ENCODE peak calls at places on chromosomes 11 and 22, in nine cellular contexts. One of them, this sample, is unnamed.

GRCh38 chr22:41822289-41823057 is 10.4 kb upstream of the SREBF2 start:
- DNase-seq in lung: no peak
- DNase-seq in stomach: no peak
- DNase-seq in kidney: no peak
- DNase-seq in GM13977: peak
- DNase-seq in fibroblast of pulmonary artery: peak
- DNase-seq in right lobe of liver: no peak
- DNase-seq in astrocyte of the spinal cord: peak
- DNase-seq in activated CD8-positive, alpha-beta T cell treated with anti-CD3 and anti-CD28 coated beads for 36 hours: peak
- DNase-seq in this sample: peak

GRCh38 chr11:61023086-61024035 is 51.9 kb downstream of the CD6 start:
- DNase-seq in GM13977: no peak
- DNase-seq in right lobe of liver: no peak
- DNase-seq in astrocyte of the spinal cord: no peak
- DNase-seq in fibroblast of pulmonary artery: no peak
- DNase-seq in lung: no peak
- DNase-seq in stomach: peak
- DNase-seq in activated CD8-positive, alpha-beta T cell treated with anti-CD3 and anti-CD28 coated beads for 36 hours: peak
- DNase-seq in kidney: no peak
- DNase-seq in this sample: no peak

GRCh38 chr11:69192282-69192681 is 36.5 kb downstream of the SMIM38 start:
- DNase-seq in stomach: no peak
- DNase-seq in fibroblast of pulmonary artery: no peak
- DNase-seq in lung: no peak
- DNase-seq in astrocyte of the spinal cord: no peak
- DNase-seq in GM13977: no peak
- DNase-seq in kidney: no peak
- DNase-seq in right lobe of liver: no peak
- DNase-seq in activated CD8-positive, alpha-beta T cell treated with anti-CD3 and anti-CD28 coated beads for 36 hours: no peak
- DNase-seq in this sample: no peak

GRCh38 chr11:76617553-76618265 is 52.8 kb downstream of the LRRC32 start:
- DNase-seq in kidney: no peak
- DNase-seq in activated CD8-positive, alpha-beta T cell treated with anti-CD3 and anti-CD28 coated beads for 36 hours: no peak
- DNase-seq in GM13977: no peak
- DNase-seq in lung: no peak
- DNase-seq in fibroblast of pulmonary artery: peak
- DNase-seq in right lobe of liver: peak
- DNase-seq in astrocyte of the spinal cord: peak
- DNase-seq in stomach: no peak
- DNase-seq in this sample: no peak

GRCh38 chr11:95296165-95296564 is 65.2 kb upstream of the SESN3 start:
- DNase-seq in kidney: no peak
- DNase-seq in stomach: peak
- DNase-seq in right lobe of liver: no peak
- DNase-seq in fibroblast of pulmonary artery: no peak
- DNase-seq in lung: peak
- DNase-seq in activated CD8-positive, alpha-beta T cell treated with anti-CD3 and anti-CD28 coated beads for 36 hours: no peak
- DNase-seq in astrocyte of the spinal cord: peak
- DNase-seq in GM13977: no peak
- DNase-seq in this sample: no peak

GRCh38 chr11:120511804-120512726 is 517 bp downstream of the GRIK4 start:
- DNase-seq in kidney: peak
- DNase-seq in lung: no peak
- DNase-seq in fibroblast of pulmonary artery: no peak
- DNase-seq in activated CD8-positive, alpha-beta T cell treated with anti-CD3 and anti-CD28 coated beads for 36 hours: no peak
- DNase-seq in GM13977: peak
- DNase-seq in right lobe of liver: no peak
- DNase-seq in stomach: peak
- DNase-seq in astrocyte of the spinal cord: no peak
- DNase-seq in this sample: no peak

GRCh38 chr11:110710520-110711381 is 1.5 kb downstream of the ARHGAP20 start:
- DNase-seq in astrocyte of the spinal cord: peak
- DNase-seq in activated CD8-positive, alpha-beta T cell treated with anti-CD3 and anti-CD28 coated beads for 36 hours: no peak
- DNase-seq in lung: peak
- DNase-seq in GM13977: no peak
- DNase-seq in fibroblast of pulmonary artery: peak
- DNase-seq in kidney: peak
- DNase-seq in right lobe of liver: peak
- DNase-seq in stomach: peak
- DNase-seq in this sample: peak

GRCh38 chr11:15819679-15820286 is 536.6 kb downstream of the SOX6 start:
- DNase-seq in activated CD8-positive, alpha-beta T cell treated with anti-CD3 and anti-CD28 coated beads for 36 hours: peak
- DNase-seq in right lobe of liver: peak
- DNase-seq in fibroblast of pulmonary artery: peak
- DNase-seq in lung: peak
- DNase-seq in stomach: peak
- DNase-seq in GM13977: peak
- DNase-seq in astrocyte of the spinal cord: peak
- DNase-seq in kidney: peak
- DNase-seq in this sample: peak

GRCh38 chr11:114080219-114080618 is 20.7 kb downstream of the ZBTB16 start:
- DNase-seq in activated CD8-positive, alpha-beta T cell treated with anti-CD3 and anti-CD28 coated beads for 36 hours: no peak
- DNase-seq in kidney: no peak
- DNase-seq in GM13977: no peak
- DNase-seq in right lobe of liver: no peak
- DNase-seq in fibroblast of pulmonary artery: peak
- DNase-seq in lung: no peak
- DNase-seq in stomach: no peak
- DNase-seq in astrocyte of the spinal cord: peak
- DNase-seq in this sample: no peak

GRCh38 chr11:61828629-61829407 is 718 bp downstream of the FADS2 start:
- DNase-seq in fibroblast of pulmonary artery: peak
- DNase-seq in activated CD8-positive, alpha-beta T cell treated with anti-CD3 and anti-CD28 coated beads for 36 hours: peak
- DNase-seq in right lobe of liver: peak
- DNase-seq in astrocyte of the spinal cord: peak
- DNase-seq in lung: peak
- DNase-seq in kidney: peak
- DNase-seq in GM13977: peak
- DNase-seq in stomach: no peak
- DNase-seq in this sample: peak

GRCh38 chr11:33920838-33921613 is 29.1 kb upstream of the LMO2 start:
- DNase-seq in fibroblast of pulmonary artery: no peak
- DNase-seq in right lobe of liver: no peak
- DNase-seq in lung: no peak
- DNase-seq in stomach: no peak
- DNase-seq in GM13977: peak
- DNase-seq in activated CD8-positive, alpha-beta T cell treated with anti-CD3 and anti-CD28 coated beads for 36 hours: peak
- DNase-seq in astrocyte of the spinal cord: peak
- DNase-seq in kidney: no peak
- DNase-seq in this sample: peak

GRCh38 chr11:88297320-88298263 is 39.9 kb downstream of the CTSC start:
- DNase-seq in stomach: no peak
- DNase-seq in fibroblast of pulmonary artery: no peak
- DNase-seq in right lobe of liver: no peak
- DNase-seq in kidney: no peak
- DNase-seq in astrocyte of the spinal cord: no peak
- DNase-seq in lung: no peak
- DNase-seq in activated CD8-positive, alpha-beta T cell treated with anti-CD3 and anti-CD28 coated beads for 36 hours: no peak
- DNase-seq in GM13977: no peak
- DNase-seq in this sample: no peak

GRCh38 chr22:32587449-32587848 is 112.8 kb downstream of the FBXO7 start:
- DNase-seq in stomach: no peak
- DNase-seq in right lobe of liver: no peak
- DNase-seq in astrocyte of the spinal cord: peak
- DNase-seq in activated CD8-positive, alpha-beta T cell treated with anti-CD3 and anti-CD28 coated beads for 36 hours: no peak
- DNase-seq in GM13977: no peak
- DNase-seq in lung: no peak
- DNase-seq in kidney: no peak
- DNase-seq in fibroblast of pulmonary artery: peak
- DNase-seq in this sample: no peak

GRCh38 chr11:61295596-61295926 is 445 bp upstream of the VWCE start:
- DNase-seq in right lobe of liver: peak
- DNase-seq in activated CD8-positive, alpha-beta T cell treated with anti-CD3 and anti-CD28 coated beads for 36 hours: no peak
- DNase-seq in stomach: peak
- DNase-seq in astrocyte of the spinal cord: no peak
- DNase-seq in lung: no peak
- DNase-seq in GM13977: no peak
- DNase-seq in kidney: no peak
- DNase-seq in fibroblast of pulmonary artery: no peak
- DNase-seq in this sample: peak

GRCh38 chr22:36395061-36395849 is 7.5 kb upstream of the MYH9 start:
- DNase-seq in right lobe of liver: no peak
- DNase-seq in stomach: peak
- DNase-seq in astrocyte of the spinal cord: no peak
- DNase-seq in fibroblast of pulmonary artery: no peak
- DNase-seq in kidney: no peak
- DNase-seq in lung: no peak
- DNase-seq in GM13977: no peak
- DNase-seq in activated CD8-positive, alpha-beta T cell treated with anti-CD3 and anti-CD28 coated beads for 36 hours: no peak
- DNase-seq in this sample: no peak

GRCh38 chr11:69442012-69442806 is 39.3 kb upstream of the LINC01488 start:
- DNase-seq in stomach: no peak
- DNase-seq in fibroblast of pulmonary artery: no peak
- DNase-seq in activated CD8-positive, alpha-beta T cell treated with anti-CD3 and anti-CD28 coated beads for 36 hours: peak
- DNase-seq in astrocyte of the spinal cord: peak
- DNase-seq in kidney: peak
- DNase-seq in lung: no peak
- DNase-seq in right lobe of liver: no peak
- DNase-seq in GM13977: no peak
- DNase-seq in this sample: no peak

GRCh38 chr22:39123811-39124668 is 27.0 kb downstream of the APOBEC3H start:
- DNase-seq in stomach: no peak
- DNase-seq in activated CD8-positive, alpha-beta T cell treated with anti-CD3 and anti-CD28 coated beads for 36 hours: no peak
- DNase-seq in fibroblast of pulmonary artery: no peak
- DNase-seq in kidney: no peak
- DNase-seq in right lobe of liver: no peak
- DNase-seq in GM13977: peak
- DNase-seq in astrocyte of the spinal cord: no peak
- DNase-seq in lung: no peak
- DNase-seq in this sample: peak

GRCh38 chr11:86802601-86803051 is 2.3 kb downstream of the PRSS23 start:
- DNase-seq in lung: no peak
- DNase-seq in astrocyte of the spinal cord: peak
- DNase-seq in activated CD8-positive, alpha-beta T cell treated with anti-CD3 and anti-CD28 coated beads for 36 hours: peak
- DNase-seq in right lobe of liver: no peak
- DNase-seq in stomach: no peak
- DNase-seq in fibroblast of pulmonary artery: peak
- DNase-seq in GM13977: no peak
- DNase-seq in kidney: no peak
- DNase-seq in this sample: no peak

GRCh38 chr11:68665471-68665870 is 18.9 kb upstream of the GAL start:
- DNase-seq in fibroblast of pulmonary artery: no peak
- DNase-seq in right lobe of liver: no peak
- DNase-seq in GM13977: no peak
- DNase-seq in lung: no peak
- DNase-seq in astrocyte of the spinal cord: no peak
- DNase-seq in stomach: no peak
- DNase-seq in activated CD8-positive, alpha-beta T cell treated with anti-CD3 and anti-CD28 coated beads for 36 hours: no peak
- DNase-seq in kidney: peak
- DNase-seq in this sample: no peak

DNA sequence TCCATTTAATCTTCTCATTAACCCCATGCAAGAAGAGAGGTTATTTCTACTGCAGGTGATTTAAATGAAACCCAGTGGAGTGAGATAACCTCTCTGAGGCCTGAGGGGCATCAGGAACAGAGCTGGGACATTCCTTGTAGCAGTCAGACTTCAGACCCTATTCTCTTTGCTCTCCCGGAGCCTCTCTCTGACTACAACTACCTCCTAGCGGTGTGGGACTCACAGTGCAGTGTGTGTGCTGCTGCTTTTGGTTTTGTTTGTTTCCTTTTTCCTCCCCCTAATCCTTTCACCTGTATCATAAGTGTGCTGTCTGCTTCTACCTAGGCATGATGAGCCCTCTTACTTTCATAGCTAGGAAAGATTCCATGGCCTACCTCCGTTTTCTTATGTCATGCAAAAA is 769.6 kb downstream of the NTM start:
- DNase-seq in astrocyte of the spinal cord: no peak
- DNase-seq in kidney: no peak
- DNase-seq in lung: no peak
- DNase-seq in fibroblast of pulmonary artery: no peak
- DNase-seq in activated CD8-positive, alpha-beta T cell treated with anti-CD3 and anti-CD28 coated beads for 36 hours: no peak
- DNase-seq in right lobe of liver: no peak
- DNase-seq in stomach: no peak
- DNase-seq in GM13977: no peak
- DNase-seq in this sample: no peak
- TF ChIP-seq CTCF in astrocyte of the spinal cord: no peak
- TF ChIP-seq CTCF in kidney: no peak
- TF ChIP-seq CTCF in lung: no peak
- TF ChIP-seq CTCF in fibroblast of pulmonary artery: peak
- TF ChIP-seq CTCF in activated CD8-positive, alpha-beta T cell treated with anti-CD3 and anti-CD28 coated beads for 36 hours: no peak
- TF ChIP-seq CTCF in right lobe of liver: no peak
- TF ChIP-seq CTCF in stomach: no peak
- TF ChIP-seq CTCF in GM13977: no peak
- TF ChIP-seq CTCF in this sample: no peak

GRCh38 chr11:92859290-92859689 is 110.2 kb upstream of the MTNR1B start:
- DNase-seq in activated CD8-positive, alpha-beta T cell treated with anti-CD3 and anti-CD28 coated beads for 36 hours: no peak
- DNase-seq in fibroblast of pulmonary artery: no peak
- DNase-seq in kidney: no peak
- DNase-seq in lung: no peak
- DNase-seq in GM13977: no peak
- DNase-seq in stomach: no peak
- DNase-seq in astrocyte of the spinal cord: no peak
- DNase-seq in right lobe of liver: no peak
- DNase-seq in this sample: no peak

GRCh38 chr11:92866679-92867282 is 102.7 kb upstream of the MTNR1B start:
- DNase-seq in activated CD8-positive, alpha-beta T cell treated with anti-CD3 and anti-CD28 coated beads for 36 hours: no peak
- DNase-seq in astrocyte of the spinal cord: no peak
- DNase-seq in kidney: peak
- DNase-seq in right lobe of liver: no peak
- DNase-seq in stomach: no peak
- DNase-seq in GM13977: no peak
- DNase-seq in lung: no peak
- DNase-seq in fibroblast of pulmonary artery: no peak
- DNase-seq in this sample: no peak

GRCh38 chr11:92865352-92865751 is 104.1 kb upstream of the MTNR1B start:
- DNase-seq in astrocyte of the spinal cord: peak
- DNase-seq in right lobe of liver: no peak
- DNase-seq in activated CD8-positive, alpha-beta T cell treated with anti-CD3 and anti-CD28 coated beads for 36 hours: no peak
- DNase-seq in stomach: no peak
- DNase-seq in lung: no peak
- DNase-seq in kidney: no peak
- DNase-seq in GM13977: no peak
- DNase-seq in fibroblast of pulmonary artery: peak
- DNase-seq in this sample: no peak

GRCh38 chr11:92861641-92862040 is 107.8 kb upstream of the MTNR1B start:
- DNase-seq in activated CD8-positive, alpha-beta T cell treated with anti-CD3 and anti-CD28 coated beads for 36 hours: no peak
- DNase-seq in fibroblast of pulmonary artery: no peak
- DNase-seq in kidney: no peak
- DNase-seq in astrocyte of the spinal cord: no peak
- DNase-seq in lung: no peak
- DNase-seq in stomach: no peak
- DNase-seq in GM13977: no peak
- DNase-seq in right lobe of liver: no peak
- DNase-seq in this sample: no peak
- TF ChIP-seq CTCF in activated CD8-positive, alpha-beta T cell treated with anti-CD3 and anti-CD28 coated beads for 36 hours: no peak
- TF ChIP-seq CTCF in fibroblast of pulmonary artery: no peak
- TF ChIP-seq CTCF in kidney: no peak
- TF ChIP-seq CTCF in astrocyte of the spinal cord: peak
- TF ChIP-seq CTCF in lung: no peak
- TF ChIP-seq CTCF in stomach: no peak
- TF ChIP-seq CTCF in GM13977: no peak
- TF ChIP-seq CTCF in right lobe of liver: no peak
- TF ChIP-seq CTCF in this sample: no peak

GRCh38 chr11:121615506-121615905 is 162.7 kb upstream of the SORL1-AS1 start:
- DNase-seq in fibroblast of pulmonary artery: peak
- DNase-seq in GM13977: no peak
- DNase-seq in astrocyte of the spinal cord: peak
- DNase-seq in kidney: no peak
- DNase-seq in stomach: no peak
- DNase-seq in lung: no peak
- DNase-seq in activated CD8-positive, alpha-beta T cell treated with anti-CD3 and anti-CD28 coated beads for 36 hours: no peak
- DNase-seq in right lobe of liver: no peak
- DNase-seq in this sample: no peak
- TF ChIP-seq CTCF in fibroblast of pulmonary artery: no peak
- TF ChIP-seq CTCF in GM13977: no peak
- TF ChIP-seq CTCF in astrocyte of the spinal cord: no peak
- TF ChIP-seq CTCF in kidney: no peak
- TF ChIP-seq CTCF in stomach: no peak
- TF ChIP-seq CTCF in lung: no peak
- TF ChIP-seq CTCF in activated CD8-positive, alpha-beta T cell treated with anti-CD3 and anti-CD28 coated beads for 36 hours: no peak
- TF ChIP-seq CTCF in right lobe of liver: no peak
- TF ChIP-seq CTCF in this sample: no peak

GRCh38 chr11:71251761-71252433 is 480 bp downstream of the SHANK2 start:
- DNase-seq in astrocyte of the spinal cord: no peak
- DNase-seq in GM13977: peak
- DNase-seq in activated CD8-positive, alpha-beta T cell treated with anti-CD3 and anti-CD28 coated beads for 36 hours: no peak
- DNase-seq in stomach: peak
- DNase-seq in right lobe of liver: peak
- DNase-seq in fibroblast of pulmonary artery: no peak
- DNase-seq in lung: no peak
- DNase-seq in kidney: no peak
- DNase-seq in this sample: peak
- TF ChIP-seq CTCF in astrocyte of the spinal cord: peak
- TF ChIP-seq CTCF in GM13977: peak
- TF ChIP-seq CTCF in activated CD8-positive, alpha-beta T cell treated with anti-CD3 and anti-CD28 coated beads for 36 hours: no peak
- TF ChIP-seq CTCF in stomach: peak
- TF ChIP-seq CTCF in right lobe of liver: peak
- TF ChIP-seq CTCF in fibroblast of pulmonary artery: no peak
- TF ChIP-seq CTCF in lung: no peak
- TF ChIP-seq CTCF in kidney: peak
- TF ChIP-seq CTCF in this sample: no peak

This sample was measured in GM13976.